ENCODE peak calls at places on chromosomes 5 and 9, in five cellular contexts. O is A549; X is effector memory CD4-positive, alpha-beta T cell; I is mesendoderm; E is GM23248. J is an unnamed sample.
A peak's percentile ranks its signal among the peaks of the same experiment; 100 is the strongest.

GRCh38 chr9:42386477-42386876 is 203.0 kb downstream of the SPATA31A6 start:
- DNase-seq in I (no peak), O (no peak), X (no peak), E (no peak), J (no peak)

GRCh38 chr5:159426694-159427093 is 96.4 kb upstream of the IL12B start:
- DNase-seq in O (no peak), I (no peak), X (no peak), E (no peak), J (no peak)

GRCh38 chr5:107968465-107968864 is 297.7 kb upstream of the EFNA5 start:
- DNase-seq in O (no peak), X (no peak), I (no peak), E (peak; percentile 62), J (no peak)

GRCh38 chr9:106107716-106108115 is 413.4 kb downstream of the TMEM38B start:
- DNase-seq in E (no peak), I (no peak), X (no peak), O (no peak), J (no peak)

GRCh38 chr9:111970827-111971226 is 74.2 kb downstream of the UGCG start:
- DNase-seq in O (no peak), I (peak; percentile 89), X (no peak), E (no peak), J (no peak)

GRCh38 chr5:132437604-132438275 is 52.8 kb downstream of the IRF1 start:
- DNase-seq in O (peak; percentile 46), E (peak; percentile 90), X (no peak), I (peak; percentile 94), J (peak; percentile 38)

GRCh38 chr5:168177831-168178450 is 113.5 kb upstream of the WWC1 start:
- DNase-seq in E (no peak), O (no peak), X (no peak), I (peak; percentile 93), J (no peak)

GRCh38 chr9:109903515-109904138 is 123.6 kb downstream of the PALM2AKAP2 start:
- DNase-seq in I (peak; percentile 81), E (peak; percentile 89), O (peak; percentile 81), X (peak; percentile 25), J (peak; percentile 30)

GRCh38 chr9:115757461-115757860 is 396.1 kb upstream of the PAPPA start:
- DNase-seq in X (no peak), I (no peak), E (peak; percentile 13), O (peak; percentile 55), J (no peak)

GRCh38 chr5:43413966-43414365 is 1.8 kb upstream of the CCL28 start:
- DNase-seq in O (no peak), I (no peak), E (no peak), X (no peak), J (no peak)

GRCh38 chr5:43412151-43412550 is at the start of gene CCL28:
- DNase-seq in X (no peak), I (no peak), O (no peak), E (no peak), J (no peak)

GRCh38 chr5:43409809-43410271 is 2.4 kb downstream of the CCL28 start:
- DNase-seq in O (no peak), E (no peak), I (no peak), X (no peak), J (no peak)

GRCh38 chr5:43410414-43410813 is 1.8 kb downstream of the CCL28 start:
- DNase-seq in X (no peak), E (no peak), O (no peak), I (no peak), J (no peak)

DNA sequence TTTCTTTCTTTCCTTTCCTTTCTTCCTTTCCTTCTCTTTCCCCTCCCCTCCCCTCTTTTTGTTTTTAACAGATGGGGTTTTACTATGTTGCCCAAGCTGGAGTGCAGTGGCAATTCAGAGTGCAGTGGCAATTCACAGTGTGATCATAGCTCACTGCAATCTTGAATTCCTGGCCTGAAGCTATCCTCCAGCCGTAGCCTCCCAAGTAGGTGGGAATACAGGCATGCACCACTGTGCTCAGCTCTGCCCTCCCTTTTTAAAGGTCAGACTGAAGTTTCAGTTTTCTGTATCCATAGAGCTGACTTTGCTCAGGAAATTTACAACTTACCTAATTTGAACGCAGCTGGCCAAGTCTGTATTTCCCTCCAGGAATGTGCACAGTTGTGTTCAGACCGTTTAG is 702 bp downstream of the CCL28 start:
- DNase-seq in I (no peak), E (no peak), O (no peak), X (no peak), J (no peak)
- H3K4me3 ChIP-seq in I (no peak overlapping the region), E (no peak overlapping the region), O (no peak overlapping the region), X (no peak overlapping the region), J (no peak overlapping the region)

GRCh38 chr9:125844611-125845010 is 97.4 kb downstream of the PBX3 start:
- DNase-seq in O (no peak), X (no peak), I (no peak), E (no peak), J (no peak)

GRCh38 chr9:125845271-125845808 is 98.2 kb downstream of the PBX3 start:
- DNase-seq in I (no peak), O (no peak), E (no peak), X (no peak), J (no peak)

GRCh38 chr9:125842215-125842614 is 95.0 kb downstream of the PBX3 start:
- DNase-seq in E (no peak), O (no peak), X (no peak), I (no peak), J (no peak)

GRCh38 chr9:125841444-125841843 is 94.3 kb downstream of the PBX3 start:
- DNase-seq in E (no peak), O (no peak), X (no peak), I (no peak), J (no peak)

DNA sequence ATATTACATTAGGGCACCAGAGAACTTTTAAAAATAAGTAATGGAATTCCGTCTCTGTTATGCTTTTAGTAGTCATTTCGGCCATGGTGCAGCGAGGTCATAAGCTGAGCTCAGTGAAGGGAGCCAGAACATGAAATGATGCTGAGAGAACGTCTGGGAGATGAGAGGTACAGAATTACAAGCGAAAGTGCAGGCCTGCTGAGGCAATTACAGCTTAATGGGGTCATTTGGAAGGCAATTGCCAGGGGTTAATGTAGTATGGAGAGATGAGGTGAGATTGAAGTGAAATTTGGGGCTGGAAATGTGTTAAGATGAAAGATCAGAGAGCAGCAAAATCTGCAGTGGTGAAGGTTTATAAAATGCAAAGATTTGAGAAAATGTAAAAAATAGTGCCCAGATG is 96.5 kb downstream of the PBX3 start:
- DNase-seq in O (no peak), I (peak; percentile 43), X (no peak), E (no peak), J (no peak)
- H3K4me1 ChIP-seq in O (no peaks in the 10 kb centered on the region), I (peaks cover 3% of the 10 kb centered on the region), X (no peaks in the 10 kb centered on the region), E (no peaks in the 10 kb centered on the region), J (no peaks in the 10 kb centered on the region)

DNA sequence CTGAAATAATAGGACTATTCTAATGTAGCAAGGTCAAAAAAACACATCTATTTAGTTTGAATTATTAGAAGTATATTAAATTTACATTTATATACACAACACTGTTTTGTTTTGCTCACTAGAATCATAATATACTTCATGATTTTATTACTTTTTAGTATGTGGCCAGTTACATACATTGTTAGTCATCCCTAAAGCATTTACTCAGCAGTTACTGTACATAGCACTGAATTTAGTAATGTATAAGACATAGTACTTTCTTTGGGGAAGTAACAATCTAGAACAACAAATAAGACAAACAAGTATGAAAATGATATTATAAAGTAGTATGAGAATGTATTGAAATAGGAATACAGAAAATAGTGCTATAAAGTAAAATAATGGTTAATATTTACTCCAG is 28.2 kb downstream of the ERCC8 start:
- DNase-seq in X (no peak), E (peak; percentile 55), O (no peak), I (no peak), J (no peak)
- H3K27ac ChIP-seq in X (no peak overlapping the region), E (no peak overlapping the region), O (no peak overlapping the region), I (no peak overlapping the region), J (no peak overlapping the region)

DNA sequence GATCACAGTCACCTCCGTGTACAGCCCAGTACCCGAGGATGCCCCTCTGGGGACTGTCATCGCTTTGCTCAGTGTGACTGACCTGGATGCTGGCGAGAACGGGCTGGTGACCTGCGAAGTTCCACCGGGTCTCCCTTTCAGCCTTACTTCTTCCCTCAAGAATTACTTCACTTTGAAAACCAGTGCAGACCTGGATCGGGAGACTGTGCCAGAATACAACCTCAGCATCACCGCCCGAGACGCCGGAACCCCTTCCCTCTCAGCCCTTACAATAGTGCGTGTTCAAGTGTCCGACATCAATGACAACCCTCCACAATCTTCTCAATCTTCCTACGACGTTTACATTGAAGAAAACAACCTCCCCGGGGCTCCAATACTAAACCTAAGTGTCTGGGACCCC is 1.4 kb downstream of the PCDHGC3 start:
- DNase-seq in I (no peak), X (no peak), O (no peak), E (peak; percentile 33), J (no peak)
- H3K4me3 ChIP-seq in I (no peak overlapping the region), X (peak overlapping the region; percentile 54), O (no peak overlapping the region), E (peak overlapping the region; percentile 88), J (peak overlapping the region; percentile 39)